ENCODE peak calls at places on chromosome 2, in six cellular contexts. V is body of pancreas, S is A549, I is amniotic stem cell, N is ELF-1, A is tibial artery. D is an unnamed sample.
A peak's percentile ranks its signal among the peaks of the same experiment; 100 is the strongest.

GRCh38 chr2:224104668-224105386 is 65.7 kb upstream of the SERPINE2 start:
- DNase-seq in V (no peak), S (no peak), I (no peak), N (no peak), A (no peak), D (no peak)

GRCh38 chr2:9594361-9595063 is 36.3 kb downstream of the YWHAQ start:
- DNase-seq in V (peak; percentile 23), S (peak; percentile 56), I (peak; percentile 31), N (no peak), A (peak; percentile 44), D (no peak)

GRCh38 chr2:45890819-45891218 is 239.3 kb downstream of the PRKCE start:
- DNase-seq in V (no peak), S (no peak), I (no peak), N (no peak), A (no peak), D (no peak)

GRCh38 chr2:44777542-44777941 is 164.0 kb upstream of the SIX3 start:
- DNase-seq in V (no peak), S (no peak), I (no peak), N (no peak), A (no peak), D (no peak)

GRCh38 chr2:223465793-223466192 is 136.4 kb downstream of the SCG2 start:
- DNase-seq in V (peak; percentile 32), S (peak; percentile 72), I (peak; percentile 49), N (no peak), A (peak; percentile 92), D (peak; percentile 98)

GRCh38 chr2:98607104-98607503 is 1.2 kb downstream of the COA5 start:
- DNase-seq in V (no peak), S (no peak), I (no peak), N (no peak), A (no peak), D (no peak)

GRCh38 chr2:227480528-227480927 is 8.6 kb downstream of the AGFG1 start:
- DNase-seq in V (no peak), S (no peak), I (no peak), N (no peak), A (no peak), D (no peak)

GRCh38 chr2:28428486-28428885 is 35.8 kb downstream of the FOSL2 start:
- DNase-seq in V (no peak), S (no peak), I (no peak), N (no peak), A (no peak), D (no peak)

GRCh38 chr2:120620025-120620793 is 115.5 kb upstream of the GLI2 start:
- DNase-seq in V (no peak), S (peak; percentile 17), I (peak; percentile 12), N (no peak), A (no peak), D (no peak)

GRCh38 chr2:190277234-190278112 is 42.2 kb downstream of the HIBCH start:
- DNase-seq in V (no peak), S (peak; percentile 47), I (peak; percentile 31), N (peak; percentile 8), A (no peak), D (peak; percentile 77)

GRCh38 chr2:119011162-119011909 is 69.3 kb downstream of the MARCO start:
- DNase-seq in V (peak; percentile 62), S (peak; percentile 49), I (no peak), N (peak; percentile 78), A (no peak), D (peak; percentile 49)

GRCh38 chr2:173941567-173941966 is 23.6 kb downstream of the SP3 start:
- DNase-seq in V (no peak), S (no peak), I (no peak), N (no peak), A (no peak), D (no peak)

GRCh38 chr2:84276585-84277255 is 182.4 kb downstream of the SUCLG1 start:
- DNase-seq in V (no peak), S (no peak), I (no peak), N (no peak), A (no peak), D (no peak)

GRCh38 chr2:75465317-75465998 is 95.3 kb downstream of the EVA1A start:
- DNase-seq in V (no peak), S (peak; percentile 13), I (no peak), N (no peak), A (no peak), D (peak; percentile 63)

GRCh38 chr2:179538406-179538805 is 273.8 kb upstream of the SESTD1 start:
- DNase-seq in V (no peak), S (no peak), I (no peak), N (no peak), A (no peak), D (no peak)

GRCh38 chr2:186716899-186717811 is 23.3 kb downstream of the FAM171B start:
- DNase-seq in V (no peak), S (no peak), I (no peak), N (no peak), A (no peak), D (no peak)

GRCh38 chr2:219142329-219142728 is 18.3 kb downstream of the NHEJ1 start:
- DNase-seq in V (no peak), S (no peak), I (peak; percentile 74), N (peak; percentile 56), A (peak; percentile 32), D (no peak)

GRCh38 chr2:15943914-15944313 is 3.6 kb downstream of the MYCN start:
- DNase-seq in V (no peak), S (peak; percentile 10), I (no peak), N (no peak), A (no peak), D (peak; percentile 64)

GRCh38 chr2:120472891-120473309 is 127.0 kb downstream of the INHBB start:
- DNase-seq in V (no peak), S (no peak), I (no peak), N (no peak), A (no peak), D (no peak)

GRCh38 chr2:106801256-106801655 is 84.7 kb downstream of the ST6GAL2 start:
- DNase-seq in V (no peak), S (no peak), I (no peak), N (peak; percentile 22), A (no peak), D (no peak)

GRCh38 chr2:79564065-79564464 is 51.2 kb downstream of the CTNNA2 start:
- DNase-seq in V (no peak), S (no peak), I (no peak), N (no peak), A (no peak), D (no peak)

GRCh38 chr2:217274578-217274977 is 414.7 kb upstream of the TNP1 start:
- DNase-seq in V (no peak), S (no peak), I (no peak), N (no peak), A (no peak), D (no peak)

GRCh38 chr2:108612153-108612513 is 77.9 kb downstream of the LIMS1 start:
- DNase-seq in V (no peak), S (no peak), I (no peak), N (no peak), A (no peak), D (no peak)

GRCh38 chr2:105780606-105781005 is 35.9 kb downstream of the NCK2 start:
- DNase-seq in V (no peak), S (no peak), I (no peak), N (no peak), A (no peak), D (peak; percentile 20)

GRCh38 chr2:150459281-150459680 is 28.2 kb downstream of the RND3 start:
- DNase-seq in V (no peak), S (no peak), I (no peak), N (no peak), A (no peak), D (no peak)